ENCODE peak calls at places on chromosomes 2 and 18, in seven cellular contexts. D, Z, W, L, G, I and R are unnamed samples.

GRCh38 chr2:144510206-144510991 is 9.5 kb downstream of the ZEB2 start:
- DNase-seq in D (peak), Z (peak), W (no peak), L (no peak), G (no peak), I (no peak), R (no peak)

GRCh38 chr2:157413342-157414035 is 30.4 kb downstream of the CYTIP start:
- DNase-seq in D (peak), Z (no peak), W (no peak), L (no peak), G (no peak), I (no peak), R (no peak)

GRCh38 chr18:49656098-49656591 is 94.3 kb downstream of the LIPG start:
- DNase-seq in D (no peak), Z (no peak), W (no peak), L (no peak), G (no peak), I (no peak), R (no peak)

GRCh38 chr18:46332956-46333355 is 228.8 kb downstream of the HAUS1 start:
- DNase-seq in D (no peak), Z (no peak), W (peak), L (peak), G (peak), I (peak), R (no peak)

GRCh38 chr2:240959941-240960308 is 38.5 kb upstream of the SNED1 start:
- DNase-seq in D (no peak), Z (no peak), W (no peak), L (no peak), G (no peak), I (peak), R (no peak)

GRCh38 chr2:101185085-101185484 is 33.9 kb upstream of the TBC1D8 start:
- DNase-seq in D (no peak), Z (no peak), W (no peak), L (no peak), G (no peak), I (no peak), R (no peak)

GRCh38 chr18:49725809-49726514 is 87.4 kb downstream of the ACAA2 start:
- DNase-seq in D (no peak), Z (peak), W (peak), L (no peak), G (peak), I (peak), R (peak)

GRCh38 chr2:14676371-14676770 is 43.9 kb downstream of the LRATD1 start:
- DNase-seq in D (no peak), Z (no peak), W (no peak), L (no peak), G (no peak), I (no peak), R (no peak)

GRCh38 chr18:46310258-46310657 is 206.1 kb downstream of the HAUS1 start:
- DNase-seq in D (no peak), Z (no peak), W (no peak), L (no peak), G (no peak), I (no peak), R (no peak)

GRCh38 chr2:134234535-134234934 is 19.3 kb upstream of the MGAT5 start:
- DNase-seq in D (peak), Z (no peak), W (no peak), L (no peak), G (peak), I (no peak), R (no peak)

GRCh38 chr2:127418300-127419111 is at the start of gene PROC:
- DNase-seq in D (no peak), Z (no peak), W (no peak), L (no peak), G (no peak), I (no peak), R (no peak)

GRCh38 chr18:58896734-58897508 is 32.2 kb downstream of the ZNF532 start:
- DNase-seq in D (no peak), Z (peak), W (no peak), L (no peak), G (no peak), I (no peak), R (no peak)

GRCh38 chr2:233147829-233148167 is 87.7 kb downstream of the INPP5D start:
- DNase-seq in D (no peak), Z (no peak), W (no peak), L (no peak), G (no peak), I (no peak), R (no peak)

GRCh38 chr18:3444954-3445353 is 5.0 kb upstream of the TGIF1 start:
- DNase-seq in D (no peak), Z (no peak), W (no peak), L (no peak), G (no peak), I (no peak), R (no peak)

GRCh38 chr18:59691996-59692395 is 5.2 kb downstream of the CCBE1 start:
- DNase-seq in D (no peak), Z (no peak), W (no peak), L (no peak), G (no peak), I (no peak), R (no peak)

GRCh38 chr2:155145758-155146229 is 447.3 kb downstream of the KCNJ3 start:
- DNase-seq in D (peak), Z (no peak), W (no peak), L (no peak), G (peak), I (no peak), R (no peak)

GRCh38 chr2:116117845-116118244 is 1675.4 kb downstream of the DPP10 start:
- DNase-seq in D (no peak), Z (no peak), W (no peak), L (no peak), G (no peak), I (no peak), R (no peak)

GRCh38 chr2:201807452-201807980 is 1.2 kb downstream of the CDK15 start:
- DNase-seq in D (no peak), Z (peak), W (no peak), L (no peak), G (peak), I (peak), R (no peak)

GRCh38 chr2:28716265-28716865 is 35.3 kb upstream of the PPP1CB start:
- DNase-seq in D (peak), Z (peak), W (no peak), L (no peak), G (peak), I (no peak), R (no peak)

GRCh38 chr2:237627463-237628321 is at the start of gene LRRFIP1:
- DNase-seq in D (no peak), Z (peak), W (no peak), L (no peak), G (peak), I (peak), R (peak)

GRCh38 chr2:208049441-208049840 is 24.1 kb upstream of the PLEKHM3 start:
- DNase-seq in D (no peak), Z (no peak), W (no peak), L (no peak), G (no peak), I (no peak), R (no peak)

GRCh38 chr2:237271698-237272097 is 142.3 kb downstream of the COL6A3 start:
- DNase-seq in D (no peak), Z (peak), W (no peak), L (no peak), G (no peak), I (no peak), R (no peak)

GRCh38 chr18:78813156-78813555 is 166.5 kb upstream of the SALL3 start:
- DNase-seq in D (no peak), Z (no peak), W (no peak), L (no peak), G (no peak), I (peak), R (no peak)

GRCh38 chr2:39093208-39093898 is 27.5 kb downstream of the SOS1 start:
- DNase-seq in D (peak), Z (no peak), W (no peak), L (no peak), G (no peak), I (no peak), R (no peak)

GRCh38 chr18:25876334-25876979 is 214.0 kb downstream of the SS18 start:
- DNase-seq in D (no peak), Z (no peak), W (no peak), L (no peak), G (no peak), I (no peak), R (no peak)

GRCh38 chr18:69935319-69936190 is 12.1 kb downstream of the CD226 start:
- DNase-seq in D (peak), Z (no peak), W (no peak), L (no peak), G (peak), I (no peak), R (no peak)

GRCh38 chr2:6310186-6310909 is 555.4 kb downstream of the CMPK2 start:
- DNase-seq in D (no peak), Z (no peak), W (no peak), L (no peak), G (no peak), I (no peak), R (peak)

GRCh38 chr2:218028562-218029348 is 26.0 kb upstream of the TNS1 start:
- DNase-seq in D (no peak), Z (no peak), W (no peak), L (no peak), G (peak), I (no peak), R (no peak)

GRCh38 chr18:76685402-76685801 is 137.0 kb upstream of the ZNF236 start:
- DNase-seq in D (no peak), Z (no peak), W (no peak), L (no peak), G (no peak), I (no peak), R (no peak)

GRCh38 chr18:76687271-76688006 is 134.9 kb upstream of the ZNF236 start:
- DNase-seq in D (no peak), Z (no peak), W (no peak), L (no peak), G (no peak), I (no peak), R (no peak)

GRCh38 chr18:76685860-76686259 is 136.5 kb upstream of the ZNF236 start:
- DNase-seq in D (no peak), Z (no peak), W (no peak), L (no peak), G (no peak), I (no peak), R (no peak)

GRCh38 chr18:76688724-76689472 is 133.5 kb upstream of the ZNF236 start:
- DNase-seq in D (no peak), Z (no peak), W (no peak), L (no peak), G (no peak), I (no peak), R (no peak)

DNA sequence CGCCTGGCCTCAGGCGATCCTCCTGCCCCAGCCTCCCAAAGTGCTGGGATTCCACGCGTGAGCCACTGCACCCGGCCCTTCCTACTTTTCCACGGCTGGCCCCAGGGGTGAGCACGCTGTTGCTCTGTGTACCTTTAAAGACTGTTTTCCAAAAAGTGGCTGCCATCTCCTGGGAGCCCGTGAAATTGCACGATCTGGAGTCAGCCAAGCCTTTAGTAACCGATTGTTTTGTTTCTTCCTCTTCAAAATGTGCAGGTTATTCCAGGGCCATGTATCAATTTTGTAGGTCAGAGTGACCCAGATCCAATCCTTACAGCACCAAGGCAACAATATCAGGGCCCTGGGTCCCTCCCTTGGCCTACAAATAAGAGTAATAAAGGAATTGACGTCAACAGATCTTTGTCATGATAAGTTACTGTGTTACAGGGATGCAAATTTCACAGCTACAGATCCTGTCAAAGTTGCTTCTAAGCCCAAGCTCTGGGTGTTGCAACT is 135.6 kb upstream of the ZNF236 start:
- DNase-seq in D (peak), Z (peak), W (peak), L (no peak), G (peak), I (peak), R (no peak)
- TF ChIP-seq CTCF in D (peak), Z (peak), W (peak), L (peak), G (peak), I (peak), R (peak)

DNA sequence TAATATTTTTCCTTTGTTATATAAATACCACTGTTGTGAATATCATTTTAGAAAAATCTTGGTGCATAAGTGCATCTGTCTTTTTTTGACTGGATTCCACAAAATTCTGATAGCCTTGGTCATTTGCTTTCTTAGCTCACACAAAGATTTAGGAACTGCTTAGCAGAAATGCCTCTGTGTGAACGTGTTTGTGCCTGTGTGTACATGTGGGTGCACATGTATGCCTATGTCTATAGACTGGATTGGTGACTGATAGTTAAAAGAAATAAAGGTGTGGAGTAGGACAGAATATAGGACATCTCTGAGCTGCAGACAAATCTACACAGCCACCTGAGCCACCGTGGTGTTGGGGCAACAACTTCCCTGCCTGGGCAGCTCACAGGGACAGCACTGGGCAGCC is 93.8 kb downstream of the TSN start:
- DNase-seq in D (no peak), Z (no peak), W (no peak), L (no peak), G (no peak), I (no peak), R (no peak)
- TF ChIP-seq CTCF in D (no peak), Z (no peak), W (no peak), L (no peak), G (no peak), I (no peak), R (no peak)

DNA sequence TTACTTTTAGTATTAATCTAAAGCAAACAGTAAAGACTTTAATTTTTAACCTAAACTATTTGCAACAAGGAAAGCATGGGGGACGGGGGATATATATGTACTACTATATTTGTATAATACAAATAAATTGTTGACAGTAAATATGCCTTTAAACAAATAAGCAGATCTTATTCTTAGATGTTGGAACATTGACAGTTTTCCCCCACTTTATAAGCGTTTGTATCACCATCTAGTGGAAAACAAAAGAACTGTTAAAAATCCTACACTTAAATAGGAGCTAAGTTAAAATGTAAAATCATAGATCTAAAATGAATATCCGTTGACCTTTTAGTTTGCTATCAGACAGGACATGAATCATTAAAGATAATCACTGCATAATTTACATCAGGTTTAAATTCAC is 50.0 kb downstream of the RBBP8 start:
- DNase-seq in D (peak), Z (peak), W (no peak), L (no peak), G (no peak), I (no peak), R (no peak)
- TF ChIP-seq CTCF in D (peak), Z (peak), W (peak), L (peak), G (peak), I (peak), R (peak)

GRCh38 chr2:173568054-173568453 is 213.4 kb downstream of the CDCA7 start:
- DNase-seq in D (peak), Z (no peak), W (peak), L (no peak), G (no peak), I (peak), R (no peak)
- TF ChIP-seq CTCF in D (peak), Z (peak), W (peak), L (no peak), G (no peak), I (peak), R (no peak)